ENCODE peak calls at places on chromosomes 7 and 10, in six cellular contexts. M is Peyer's patch; B is activated T-cell treated with anti-CD3 and anti-CD28 coated beads, Interleukin-2, amount 50 U/mL, for 1 hour; J is A172; O is body of pancreas; N is AG09309. U is an unnamed sample.

GRCh38 chr10:44628921-44629320 is 244.0 kb upstream of the CXCL12 start:
- DNase-seq in O (no peak), B (no peak), N (peak; percentile 80), J (peak; percentile 51), M (no peak), U (peak; percentile 92)

GRCh38 chr7:44288811-44289340 is 36.5 kb downstream of the CAMK2B start:
- DNase-seq in B (peak; percentile 12), O (peak; percentile 6), N (no peak), M (no peak), J (no peak), U (no peak)

GRCh38 chr7:117741962-117742361 is 131.3 kb downstream of the CTTNBP2 start:
- DNase-seq in M (no peak), N (no peak), O (no peak), J (no peak), B (no peak), U (peak; percentile 16)

GRCh38 chr7:95718556-95719410 is 53.6 kb upstream of the DYNC1I1 start:
- DNase-seq in M (no peak), O (no peak), N (peak; percentile 1), J (peak; percentile 9), B (no peak), U (peak; percentile 43)

GRCh38 chr10:86343761-86344160 is 22.8 kb downstream of the GRID1 start:
- DNase-seq in B (no peak), N (no peak), J (no peak), M (no peak), O (no peak), U (no peak)

GRCh38 chr10:50375051-50375452 is 123.7 kb upstream of the ASAH2 start:
- DNase-seq in J (no peak), M (no peak), N (no peak), B (no peak), O (no peak), U (no peak)

GRCh38 chr7:84123903-84124573 is 70.6 kb downstream of the SEMA3A start:
- DNase-seq in M (no peak), J (peak; percentile 40), N (no peak), B (no peak), O (no peak), U (no peak)

GRCh38 chr7:121084256-121084655 is 95.7 kb downstream of the CPED1 start:
- DNase-seq in M (no peak), N (no peak), O (no peak), J (no peak), B (no peak), U (peak; percentile 53)

GRCh38 chr7:31336202-31337035 is 4.1 kb downstream of the NEUROD6 start:
- DNase-seq in B (no peak), J (no peak), M (no peak), O (no peak), N (no peak), U (no peak)

GRCh38 chr10:42783181-42783549 is 570 bp downstream of the BMS1 start:
- DNase-seq in J (peak; percentile 69), M (no peak), B (peak; percentile 29), O (peak; percentile 14), N (no peak), U (peak; percentile 55)

GRCh38 chr7:103573479-103574058 is 127.6 kb upstream of the SLC26A5 start:
- DNase-seq in M (no peak), N (peak; percentile 5), B (no peak), J (peak; percentile 24), O (no peak), U (peak; percentile 56)

U was measured in fibroblast of mammary gland.